ENCODE peak calls at places on chromosomes 13 and 19, in eight cellular contexts. T is lower lobe of right lung; I is SHP77; Y is astrocyte; K is fibroblast of pulmonary artery; D is NCI-H2081; M is hypothalamus; G is activated naive CD4-positive, alpha-beta T cell treated with anti-CD3 and anti-CD28 coated beads, Interleukin-2, amount 10 ng/mL, durations not matched to agents 7 days and 5 days. O is an unnamed sample.

GRCh38 chr13:106464076-106464475 is 71.4 kb downstream of the EFNB2 start:
- DNase-seq in T (no peak), I (no peak), Y (peak), K (no peak), D (no peak), M (no peak), G (no peak), O (peak)

GRCh38 chr13:98222081-98222554 is 45.0 kb upstream of the RNF113B start:
- DNase-seq in T (no peak), I (no peak), Y (peak), K (peak), D (peak), M (no peak), G (no peak), O (no peak)

GRCh38 chr13:83907196-83907989 is 25.1 kb upstream of the SLITRK1 start:
- DNase-seq in T (no peak), I (peak), Y (no peak), K (no peak), D (no peak), M (no peak), G (no peak), O (no peak)

GRCh38 chr19:10553943-10554381 is 10.3 kb downstream of the ATG4D start:
- DNase-seq in T (no peak), I (no peak), Y (no peak), K (no peak), D (no peak), M (no peak), G (peak), O (no peak)

GRCh38 chr19:49042177-49042576 is 1.5 kb upstream of the CGB5 start:
- DNase-seq in T (no peak), I (no peak), Y (peak), K (no peak), D (no peak), M (no peak), G (no peak), O (peak)

GRCh38 chr13:38283346-38283745 is 66.3 kb upstream of the UFM1 start:
- DNase-seq in T (no peak), I (no peak), Y (no peak), K (no peak), D (no peak), M (no peak), G (no peak), O (no peak)

GRCh38 chr19:46495789-46496099 is at the start of gene PNMA8B:
- DNase-seq in T (peak), I (no peak), Y (no peak), K (peak), D (no peak), M (peak), G (peak), O (peak)

GRCh38 chr19:15644816-15645215 is 4.1 kb downstream of the CYP4F3 start:
- DNase-seq in T (no peak), I (no peak), Y (no peak), K (no peak), D (no peak), M (no peak), G (no peak), O (no peak)

GRCh38 chr13:24328145-24328544 is 18.8 kb downstream of the C1QTNF9 start:
- DNase-seq in T (no peak), I (no peak), Y (no peak), K (no peak), D (no peak), M (no peak), G (no peak), O (no peak)

GRCh38 chr13:74191036-74191809 is 57.0 kb upstream of the KLF12 start:
- DNase-seq in T (no peak), I (no peak), Y (peak), K (no peak), D (no peak), M (no peak), G (no peak), O (no peak)

GRCh38 chr19:19381007-19381926 is 24.2 kb upstream of the GATAD2A start:
- DNase-seq in T (peak), I (no peak), Y (no peak), K (no peak), D (peak), M (no peak), G (no peak), O (no peak)

GRCh38 chr13:110103026-110103425 is 203.9 kb downstream of the COL4A1 start:
- DNase-seq in T (no peak), I (no peak), Y (no peak), K (no peak), D (no peak), M (no peak), G (no peak), O (no peak)

GRCh38 chr19:35714601-35715354 is 3.0 kb upstream of the KMT2B start:
- DNase-seq in T (no peak), I (no peak), Y (no peak), K (no peak), D (peak), M (no peak), G (peak), O (no peak)

GRCh38 chr19:54462072-54462712 is 1.4 kb downstream of the LENG9 start:
- DNase-seq in T (peak), I (no peak), Y (no peak), K (no peak), D (no peak), M (no peak), G (no peak), O (no peak)

GRCh38 chr13:106318941-106319411 is 216.5 kb downstream of the EFNB2 start:
- DNase-seq in T (no peak), I (no peak), Y (peak), K (peak), D (no peak), M (no peak), G (no peak), O (peak)

GRCh38 chr13:103145476-103145875 is 79.3 kb upstream of the SLC10A2 start:
- DNase-seq in T (no peak), I (no peak), Y (no peak), K (no peak), D (no peak), M (no peak), G (no peak), O (peak)

GRCh38 chr19:34500656-34501120 is 19.1 kb downstream of the WTIP start:
- DNase-seq in T (no peak), I (no peak), Y (no peak), K (no peak), D (no peak), M (no peak), G (no peak), O (no peak)

GRCh38 chr13:63351533-63351932 is 1935.9 kb upstream of the PCDH20 start:
- DNase-seq in T (no peak), I (no peak), Y (no peak), K (no peak), D (no peak), M (no peak), G (no peak), O (no peak)

GRCh38 chr19:38538793-38539528 is 78.8 kb downstream of the MAP4K1 start:
- DNase-seq in T (peak), I (no peak), Y (no peak), K (no peak), D (no peak), M (no peak), G (peak), O (no peak)

GRCh38 chr19:7247160-7247559 is 47.1 kb downstream of the INSR start:
- DNase-seq in T (no peak), I (no peak), Y (no peak), K (no peak), D (no peak), M (no peak), G (no peak), O (no peak)

GRCh38 chr19:38304866-38305429 is 897 bp downstream of the C19orf33 start:
- DNase-seq in T (peak), I (no peak), Y (no peak), K (no peak), D (peak), M (no peak), G (no peak), O (no peak)

GRCh38 chr19:55152017-55152416 is 3.0 kb upstream of the TNNT1 start:
- DNase-seq in T (no peak), I (no peak), Y (no peak), K (no peak), D (peak), M (no peak), G (no peak), O (no peak)

GRCh38 chr19:6802336-6803035 is 30.0 kb downstream of the VAV1 start:
- DNase-seq in T (peak), I (no peak), Y (no peak), K (no peak), D (no peak), M (peak), G (peak), O (no peak)

GRCh38 chr19:6654347-6655310 is 15.3 kb downstream of the TNFSF14 start:
- DNase-seq in T (no peak), I (no peak), Y (no peak), K (no peak), D (no peak), M (no peak), G (peak), O (no peak)

GRCh38 chr13:43792456-43792855 is 5.7 kb upstream of the ENOX1 start:
- DNase-seq in T (no peak), I (no peak), Y (peak), K (peak), D (no peak), M (no peak), G (no peak), O (no peak)

GRCh38 chr19:18098891-18099622 is 1.5 kb downstream of the MAST3 start:
- DNase-seq in T (peak), I (no peak), Y (no peak), K (no peak), D (no peak), M (peak), G (peak), O (no peak)

GRCh38 chr13:31790992-31791391 is 51.7 kb downstream of the RXFP2 start:
- DNase-seq in T (no peak), I (no peak), Y (peak), K (no peak), D (no peak), M (no peak), G (no peak), O (no peak)

GRCh38 chr13:48944221-48944620 is 31.5 kb upstream of the FNDC3A start:
- DNase-seq in T (no peak), I (no peak), Y (no peak), K (peak), D (no peak), M (no peak), G (no peak), O (no peak)